ENCODE peak calls at places on chromosomes 12 and 14, in five cellular contexts. One of them, this sample, is unnamed.

GRCh38 chr14:49919825-49920224 is 26.9 kb downstream of the ARF6 start:
- DNase-seq in IMR-90: no peak
- DNase-seq in uterus: no peak
- DNase-seq in mesendoderm: no peak
- DNase-seq in mesenchymal stem cell: no peak
- DNase-seq in this sample: no peak

GRCh38 chr12:16148938-16149337 is 128.5 kb downstream of the SLC15A5 start:
- DNase-seq in mesenchymal stem cell: no peak
- DNase-seq in uterus: no peak
- DNase-seq in mesendoderm: no peak
- DNase-seq in IMR-90: no peak
- DNase-seq in this sample: no peak

GRCh38 chr12:71456316-71456715 is 16.7 kb downstream of the LGR5 start:
- DNase-seq in uterus: no peak
- DNase-seq in IMR-90: no peak
- DNase-seq in mesenchymal stem cell: no peak
- DNase-seq in mesendoderm: no peak
- DNase-seq in this sample: no peak

GRCh38 chr12:3520168-3520567 is 29.2 kb downstream of the PRMT8 start:
- DNase-seq in mesendoderm: no peak
- DNase-seq in IMR-90: no peak
- DNase-seq in uterus: no peak
- DNase-seq in mesenchymal stem cell: no peak
- DNase-seq in this sample: no peak

GRCh38 chr14:71532790-71533189 is 399.4 kb upstream of the RGS6 start:
- DNase-seq in mesenchymal stem cell: no peak
- DNase-seq in IMR-90: no peak
- DNase-seq in uterus: no peak
- DNase-seq in mesendoderm: no peak
- DNase-seq in this sample: no peak

GRCh38 chr14:44352212-44352611 is 154.9 kb downstream of the FSCB start:
- DNase-seq in IMR-90: no peak
- DNase-seq in mesendoderm: no peak
- DNase-seq in uterus: no peak
- DNase-seq in mesenchymal stem cell: no peak
- DNase-seq in this sample: no peak

GRCh38 chr14:89702151-89702936 is 252.2 kb downstream of the EFCAB11 start:
- DNase-seq in IMR-90: peak; percentile 67
- DNase-seq in mesendoderm: no peak
- DNase-seq in mesenchymal stem cell: peak; percentile 29
- DNase-seq in uterus: peak; percentile 49
- DNase-seq in this sample: no peak

GRCh38 chr12:124909831-124910560 is 4.5 kb downstream of the UBC start:
- DNase-seq in IMR-90: peak; percentile 48
- DNase-seq in uterus: no peak
- DNase-seq in mesendoderm: no peak
- DNase-seq in mesenchymal stem cell: peak; percentile 87
- DNase-seq in this sample: no peak

DNA sequence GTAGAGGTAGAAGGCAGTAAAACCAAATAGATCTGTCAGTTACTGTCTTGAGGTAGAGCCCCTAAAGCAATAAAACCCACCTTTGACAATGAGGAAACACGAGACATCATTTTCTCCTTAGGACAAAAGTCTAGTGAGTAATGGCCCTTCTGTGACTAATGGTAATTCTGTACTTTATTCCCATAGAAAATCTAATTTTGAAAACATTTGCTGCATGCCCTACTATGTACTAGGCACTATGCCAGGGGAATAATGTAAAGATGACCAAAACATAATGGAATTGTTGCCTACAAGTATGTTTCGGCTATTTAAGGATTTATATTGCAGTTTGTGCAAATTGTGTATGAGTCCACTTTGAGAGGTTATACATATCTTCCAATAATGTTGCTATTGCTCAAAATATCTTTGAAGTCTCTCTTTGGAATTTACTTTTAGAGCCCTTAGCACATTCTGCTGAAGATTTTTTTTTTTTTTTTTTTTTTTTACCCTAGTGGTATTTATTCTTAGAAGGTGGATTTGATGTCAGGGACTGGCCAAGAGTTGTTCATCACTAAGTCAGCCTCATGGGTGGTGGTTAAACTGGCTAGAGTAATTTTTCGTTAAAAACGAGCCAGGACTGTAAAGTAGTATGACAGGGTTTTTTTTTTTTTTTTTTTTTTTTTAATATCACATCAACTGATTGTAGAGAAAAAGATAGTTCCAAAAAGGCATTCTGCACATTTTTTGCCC is 109.7 kb downstream of the CRADD start:
- DNase-seq in IMR-90: no peak
- DNase-seq in uterus: no peak
- DNase-seq in mesendoderm: no peak
- DNase-seq in mesenchymal stem cell: no peak
- DNase-seq in this sample: no peak
- H3K27ac ChIP-seq in IMR-90: peak overlapping the region; percentile 52
- H3K27ac ChIP-seq in uterus: peak overlapping the region; percentile 75
- H3K27ac ChIP-seq in mesendoderm: no peak overlapping the region
- H3K27ac ChIP-seq in mesenchymal stem cell: no peak overlapping the region
- H3K27ac ChIP-seq in this sample: peak overlapping the region; percentile 98

DNA sequence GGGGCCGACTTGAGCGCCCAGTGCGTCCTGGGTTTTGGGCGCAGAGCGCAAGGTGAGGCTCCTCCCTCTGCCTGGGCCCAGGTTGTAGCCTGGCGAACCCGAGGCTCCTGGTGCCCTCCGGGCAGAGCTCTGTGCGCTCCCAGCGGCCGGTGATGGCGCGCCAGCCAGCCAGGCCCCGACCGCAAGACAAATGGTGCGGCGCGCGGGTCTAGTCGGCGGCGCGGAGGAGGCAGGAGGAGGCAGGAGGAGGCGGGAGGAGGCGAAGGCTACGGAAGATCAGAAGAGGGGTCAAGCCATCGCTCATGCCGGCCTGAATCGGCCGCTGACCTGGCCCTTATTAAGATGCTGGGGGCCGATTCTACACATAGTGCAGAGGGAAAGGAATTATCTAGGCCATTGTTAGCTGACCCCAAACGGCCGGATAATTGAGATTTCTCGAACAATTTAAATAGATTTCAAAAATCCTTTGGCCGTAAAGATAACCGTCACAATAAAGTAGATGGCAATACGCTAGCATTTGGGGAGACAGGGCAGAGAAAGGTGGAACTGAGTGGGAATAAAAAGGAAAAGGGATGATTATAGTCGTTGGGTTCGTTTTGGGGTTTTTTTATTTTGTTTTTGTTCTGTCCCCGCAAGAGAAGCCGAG is 2.8 kb downstream of the TBX5 start:
- DNase-seq in mesenchymal stem cell: no peak
- DNase-seq in uterus: no peak
- DNase-seq in IMR-90: peak; percentile 69
- DNase-seq in mesendoderm: peak; percentile 92
- DNase-seq in this sample: peak; percentile 75
- H3K4me3 ChIP-seq in mesenchymal stem cell: peak overlapping the region; percentile 88
- H3K4me3 ChIP-seq in uterus: no peak overlapping the region
- H3K4me3 ChIP-seq in IMR-90: peak overlapping the region; percentile 97
- H3K4me3 ChIP-seq in mesendoderm: no peak overlapping the region
- H3K4me3 ChIP-seq in this sample: no peak overlapping the region

GRCh38 chr14:96121660-96122395 is 82.7 kb downstream of the C14orf132 start:
- DNase-seq in IMR-90: peak; percentile 94
- DNase-seq in uterus: no peak
- DNase-seq in mesendoderm: no peak
- DNase-seq in mesenchymal stem cell: peak; percentile 90
- DNase-seq in this sample: no peak
- H3K36me3 ChIP-seq in IMR-90: no peaks in the 10 kb centered on the region
- H3K36me3 ChIP-seq in uterus: no peaks in the 10 kb centered on the region
- H3K36me3 ChIP-seq in mesendoderm: no peaks in the 10 kb centered on the region
- H3K36me3 ChIP-seq in mesenchymal stem cell: no peaks in the 10 kb centered on the region
- H3K36me3 ChIP-seq in this sample: no peaks in the 10 kb centered on the region

DNA sequence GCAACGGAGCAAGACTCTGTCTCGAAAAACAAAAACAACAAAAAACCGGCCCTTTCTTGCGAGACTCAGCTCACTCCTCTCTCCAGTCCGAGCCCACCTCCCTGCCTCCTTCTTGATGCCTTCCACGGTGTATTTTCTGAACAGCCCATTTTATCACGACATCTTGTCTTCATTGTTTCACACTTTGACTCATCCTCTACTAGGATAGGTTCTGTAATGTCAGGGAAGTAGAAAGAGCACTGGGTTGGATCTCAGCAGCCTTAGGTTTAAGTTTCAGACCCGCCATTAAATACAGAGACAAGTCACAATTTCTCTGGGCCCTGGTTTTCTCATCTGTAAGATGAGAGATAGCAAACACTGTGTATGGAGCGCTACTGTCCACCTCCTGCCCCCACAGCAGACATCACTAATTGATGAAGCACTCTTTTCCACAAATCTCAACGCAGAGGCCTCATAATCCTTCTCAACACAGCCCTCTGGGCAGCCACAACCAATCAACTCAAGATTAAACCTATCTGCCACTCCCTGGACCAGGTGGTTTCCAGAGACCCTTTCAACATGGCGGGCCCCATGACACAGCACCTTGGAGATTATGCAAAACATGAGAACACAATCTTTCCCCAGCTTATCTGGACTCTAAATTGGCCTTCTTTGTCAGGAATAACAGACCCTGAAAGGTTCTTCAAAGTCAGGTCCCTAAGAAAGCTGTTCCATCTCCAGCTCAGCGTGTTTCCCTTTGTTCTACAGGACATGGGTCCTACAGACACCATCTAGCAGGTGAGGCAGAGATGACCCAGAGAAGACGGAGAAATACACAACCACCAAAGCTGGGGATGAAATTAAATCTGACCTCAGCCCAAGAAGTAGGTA is 35.6 kb downstream of the CCDC88C start:
- DNase-seq in mesendoderm: no peak
- DNase-seq in mesenchymal stem cell: no peak
- DNase-seq in uterus: no peak
- DNase-seq in IMR-90: no peak
- DNase-seq in this sample: no peak
- H3K27ac ChIP-seq in mesendoderm: no peak overlapping the region
- H3K27ac ChIP-seq in mesenchymal stem cell: no peak overlapping the region
- H3K27ac ChIP-seq in uterus: no peak overlapping the region
- H3K27ac ChIP-seq in IMR-90: no peak overlapping the region
- H3K27ac ChIP-seq in this sample: no peak overlapping the region

DNA sequence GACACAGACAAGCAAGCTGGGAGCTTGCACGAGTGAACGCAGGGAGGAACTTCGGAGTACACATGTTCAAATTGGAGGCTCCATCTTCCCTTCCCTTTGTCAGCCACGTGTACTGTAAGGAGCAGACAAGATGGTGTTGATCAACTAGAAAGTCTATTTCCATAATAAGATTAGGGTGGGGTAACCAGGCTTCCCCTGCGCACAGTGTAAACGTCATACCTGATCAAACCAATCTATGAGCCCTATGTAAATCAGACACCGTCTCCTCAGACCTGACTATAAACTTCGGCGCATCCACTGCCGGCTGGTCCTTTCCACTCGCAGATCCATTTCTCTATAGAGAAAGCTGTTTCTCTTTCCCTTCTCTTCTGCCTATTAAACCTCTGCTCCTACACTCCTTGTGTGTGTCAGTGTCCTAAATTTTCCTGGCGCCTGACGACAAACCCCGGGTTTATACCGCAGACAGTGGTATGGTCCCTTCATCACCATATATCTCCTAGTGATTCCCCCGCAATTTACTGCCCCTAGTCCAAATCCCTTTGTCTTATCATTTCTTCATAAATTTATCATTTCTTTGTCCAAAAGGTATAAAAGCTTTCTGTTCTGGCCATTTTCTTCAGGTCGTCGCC is 7.5 kb upstream of the ETFBKMT start:
- DNase-seq in IMR-90: no peak
- DNase-seq in mesendoderm: no peak
- DNase-seq in uterus: peak; percentile 29
- DNase-seq in mesenchymal stem cell: no peak
- DNase-seq in this sample: no peak
- H3K4me3 ChIP-seq in IMR-90: no peak overlapping the region
- H3K4me3 ChIP-seq in mesendoderm: no peak overlapping the region
- H3K4me3 ChIP-seq in uterus: peak overlapping the region; percentile 43
- H3K4me3 ChIP-seq in mesenchymal stem cell: peak overlapping the region; percentile 88
- H3K4me3 ChIP-seq in this sample: peak overlapping the region; percentile 28

GRCh38 chr12:119744900-119745606 is 77.1 kb downstream of the PRKAB1 start:
- DNase-seq in mesendoderm: no peak
- DNase-seq in IMR-90: no peak
- DNase-seq in mesenchymal stem cell: no peak
- DNase-seq in uterus: no peak
- DNase-seq in this sample: no peak
- H3K36me3 ChIP-seq in mesendoderm: no peaks in the 10 kb centered on the region
- H3K36me3 ChIP-seq in IMR-90: peaks cover 5% of the 10 kb centered on the region
- H3K36me3 ChIP-seq in mesenchymal stem cell: peaks cover 65% of the 10 kb centered on the region
- H3K36me3 ChIP-seq in uterus: no peaks in the 10 kb centered on the region
- H3K36me3 ChIP-seq in this sample: peaks cover 10% of the 10 kb centered on the region

DNA sequence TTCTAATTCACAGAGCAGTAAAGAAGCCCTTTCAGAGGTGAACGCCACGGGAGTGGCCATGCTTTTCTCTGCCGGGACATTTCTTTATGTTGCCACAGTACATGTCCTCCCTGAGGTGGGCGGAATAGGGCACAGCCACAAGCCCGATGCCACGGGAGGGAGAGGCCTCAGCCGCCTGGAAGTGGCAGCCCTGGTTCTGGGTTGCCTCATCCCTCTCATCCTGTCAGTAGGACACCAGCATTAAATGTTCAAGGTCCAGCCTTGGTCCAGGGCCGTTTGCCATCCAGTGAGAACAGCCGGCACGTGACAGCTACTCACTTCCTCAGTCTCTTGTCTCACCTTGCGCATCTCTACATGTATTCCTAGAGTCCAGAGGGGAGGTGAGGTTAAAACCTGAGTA is 26.2 kb upstream of the PLEKHD1 start:
- DNase-seq in mesendoderm: no peak
- DNase-seq in IMR-90: no peak
- DNase-seq in uterus: no peak
- DNase-seq in mesenchymal stem cell: no peak
- DNase-seq in this sample: no peak
- H3K27ac ChIP-seq in mesendoderm: no peak overlapping the region
- H3K27ac ChIP-seq in IMR-90: no peak overlapping the region
- H3K27ac ChIP-seq in uterus: no peak overlapping the region
- H3K27ac ChIP-seq in mesenchymal stem cell: no peak overlapping the region
- H3K27ac ChIP-seq in this sample: no peak overlapping the region

GRCh38 chr14:102318781-102319276 is 717 bp upstream of the ZNF839 start:
- DNase-seq in uterus: peak; percentile 39
- DNase-seq in mesenchymal stem cell: no peak
- DNase-seq in IMR-90: no peak
- DNase-seq in mesendoderm: no peak
- DNase-seq in this sample: no peak
- H3K4me3 ChIP-seq in uterus: peak overlapping the region; percentile 72
- H3K4me3 ChIP-seq in mesenchymal stem cell: peak overlapping the region; percentile 84
- H3K4me3 ChIP-seq in IMR-90: peak overlapping the region; percentile 78
- H3K4me3 ChIP-seq in mesendoderm: no peak overlapping the region
- H3K4me3 ChIP-seq in this sample: peak overlapping the region; percentile 72